ENCODE peak calls at places on chromosome 11, in eight cellular contexts. G is Panc1; K is upper lobe of right lung; S is esophagus squamous epithelium; Q is neural progenitor cell; A is neuronal stem cell; W is CD8-positive, alpha-beta T cell; U is testis. Y is an unnamed sample. For H3K27me3 and H3K4me1, the result is how much of the 10 kb centered on the place peaks cover.

GRCh38 chr11:35602160-35602793 is 16.0 kb upstream of the FJX1 start:
- DNase-seq in W (no peak), A (no peak), K (no peak), U (no peak), Q (no peak), G (no peak), S (no peak), Y (no peak)

GRCh38 chr11:20337526-20338154 is 25.9 kb upstream of the HTATIP2 start:
- DNase-seq in K (no peak), G (no peak), S (no peak), Q (peak), A (peak), U (peak), W (no peak), Y (no peak)

GRCh38 chr11:3074912-3075589 is 17.8 kb upstream of the CARS1 start:
- DNase-seq in W (no peak), U (no peak), S (no peak), Q (no peak), G (no peak), A (no peak), K (no peak), Y (no peak)

GRCh38 chr11:47373876-47374820 is 4.2 kb downstream of the SPI1 start:
- DNase-seq in W (peak), K (peak), G (peak), U (peak), Q (peak), A (peak), S (no peak), Y (peak)

GRCh38 chr11:57244911-57245310 is 7.9 kb upstream of the APLNR start:
- DNase-seq in G (no peak), A (no peak), S (no peak), U (no peak), Q (no peak), W (no peak), K (no peak), Y (no peak)

GRCh38 chr11:93614111-93614784 is 47.2 kb upstream of the CEP295 start:
- DNase-seq in W (no peak), K (no peak), A (no peak), G (no peak), Q (peak), S (no peak), U (no peak), Y (peak)

GRCh38 chr11:113389288-113389687 is 1.7 kb downstream of the ANKK1 start:
- DNase-seq in U (no peak), K (no peak), Q (peak), G (no peak), A (no peak), W (no peak), S (no peak), Y (no peak)

GRCh38 chr11:86698634-86699033 is 26.2 kb upstream of the ME3 start:
- DNase-seq in G (no peak), U (no peak), A (no peak), W (no peak), Q (peak), S (no peak), K (no peak), Y (no peak)

GRCh38 chr11:20407344-20407743 is 19.8 kb downstream of the PRMT3 start:
- DNase-seq in G (no peak), A (no peak), W (no peak), S (no peak), K (no peak), Q (no peak), U (no peak), Y (no peak)

GRCh38 chr11:25755918-25756584 is 575.9 kb upstream of the ANO3 start:
- DNase-seq in U (no peak), G (no peak), S (no peak), Q (no peak), K (no peak), W (no peak), A (no peak), Y (no peak)

GRCh38 chr11:80798189-80798588 is 1357.4 kb upstream of the TENM4 start:
- DNase-seq in S (no peak), K (no peak), U (no peak), G (no peak), Q (peak), A (no peak), W (no peak), Y (no peak)

GRCh38 chr11:76284161-76284560 is 77.9 kb upstream of the WNT11 start:
- DNase-seq in Q (peak), G (no peak), K (no peak), W (no peak), S (no peak), U (no peak), A (peak), Y (peak)

GRCh38 chr11:71425851-71426250 is 22.3 kb downstream of the DHCR7 start:
- DNase-seq in Q (no peak), U (no peak), A (no peak), G (no peak), S (no peak), K (peak), W (no peak), Y (no peak)

GRCh38 chr11:60753309-60753708 is 3.4 kb upstream of the MS4A15 start:
- DNase-seq in U (no peak), S (no peak), Q (no peak), G (no peak), W (no peak), K (no peak), A (no peak), Y (no peak)

GRCh38 chr11:12287009-12287373 is 90.4 kb upstream of the PARVA start:
- DNase-seq in U (no peak), S (no peak), G (peak), W (no peak), A (no peak), Q (no peak), K (no peak), Y (no peak)

GRCh38 chr11:73729594-73730206 is 31.2 kb downstream of the RAB6A start:
- DNase-seq in S (no peak), K (no peak), U (no peak), Q (peak), A (peak), W (no peak), G (no peak), Y (no peak)

GRCh38 chr11:34343153-34343552 is 14.7 kb downstream of the ABTB2 start:
- DNase-seq in U (no peak), Q (no peak), G (no peak), K (no peak), A (no peak), W (no peak), S (no peak), Y (no peak)

GRCh38 chr11:132448334-132448995 is 1078.0 kb downstream of the NTM start:
- DNase-seq in K (no peak), Q (no peak), G (no peak), S (no peak), W (no peak), A (no peak), U (no peak), Y (no peak)

GRCh38 chr11:47055534-47055933 is 119.0 kb downstream of the CSTPP1 start:
- DNase-seq in A (no peak), U (no peak), W (no peak), K (no peak), G (no peak), Q (no peak), S (no peak), Y (no peak)

GRCh38 chr11:57647960-57648776 is 1.5 kb downstream of the YPEL4 start:
- DNase-seq in U (no peak), G (no peak), W (no peak), S (no peak), K (peak), A (no peak), Q (no peak), Y (no peak)

GRCh38 chr11:126494831-126495230 is 139.3 kb downstream of the ST3GAL4 start:
- DNase-seq in K (peak), A (no peak), S (no peak), G (no peak), Q (no peak), U (no peak), W (no peak), Y (no peak)

GRCh38 chr11:120061036-120061760 is 76.7 kb downstream of the TRIM29 start:
- DNase-seq in S (no peak), U (no peak), G (no peak), W (no peak), A (no peak), Q (peak), K (no peak), Y (no peak)
- H3K27me3 ChIP-seq in S (under half), U (under half), G (under half), W (under half), A (under half), Q (under half), K (under half), Y (under half)

DNA sequence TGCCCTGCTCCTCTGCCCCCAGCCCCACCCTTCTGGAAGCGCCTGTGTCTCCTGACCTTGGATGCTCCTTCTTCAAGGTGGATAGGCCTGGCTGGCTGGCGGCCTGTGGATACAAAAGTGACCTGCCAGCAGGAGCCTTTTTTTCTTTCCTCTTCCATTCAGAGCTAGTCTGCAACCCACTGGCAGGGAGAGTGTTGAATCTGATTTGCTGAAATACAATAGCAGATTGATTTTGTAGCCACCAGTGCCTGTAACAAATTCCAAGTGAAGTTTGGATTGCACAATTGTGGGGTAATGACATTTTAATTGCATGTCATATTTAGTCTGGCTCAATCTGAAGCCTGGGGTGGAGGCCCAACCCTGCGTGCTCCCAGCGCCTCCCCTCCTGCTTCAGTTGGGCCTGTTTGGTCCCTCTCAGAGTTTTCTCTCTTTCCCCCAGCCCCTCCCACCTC is 97.2 kb downstream of the GRIK4 start:
- DNase-seq in S (no peak), U (no peak), A (no peak), K (no peak), G (no peak), W (no peak), Q (peak), Y (no peak)
- H3K4me1 ChIP-seq in S (under half), U (under half), A (under half), K (under half), G (under half), W (under half), Q (under half), Y (under half)

GRCh38 chr11:39432929-39433328 is 2026.5 kb downstream of the LRRC4C start:
- DNase-seq in K (no peak), W (no peak), U (no peak), G (no peak), A (no peak), Q (no peak), S (no peak), Y (no peak)

GRCh38 chr11:39435641-39436040 is 2023.8 kb downstream of the LRRC4C start:
- DNase-seq in W (no peak), A (no peak), S (no peak), U (no peak), K (no peak), G (no peak), Q (no peak), Y (no peak)
- H3K27me3 ChIP-seq in W (under half), A (under half), S (under half), U (under half), K (under half), G (under half), Q (under half), Y (under half)

GRCh38 chr11:68828155-68828931 is 13.4 kb downstream of the CPT1A start:
- DNase-seq in W (no peak), S (no peak), Q (no peak), K (no peak), G (no peak), A (no peak), U (peak), Y (no peak)

GRCh38 chr11:68826726-68827125 is 15.0 kb downstream of the CPT1A start:
- DNase-seq in W (no peak), A (no peak), G (no peak), S (no peak), Q (no peak), U (no peak), K (no peak), Y (no peak)

GRCh38 chr11:68831124-68831523 is 10.6 kb downstream of the CPT1A start:
- DNase-seq in W (no peak), G (no peak), Q (no peak), U (no peak), S (no peak), K (no peak), A (no peak), Y (no peak)

GRCh38 chr11:68827733-68828132 is 14.0 kb downstream of the CPT1A start:
- DNase-seq in G (no peak), W (no peak), A (no peak), K (no peak), Q (no peak), S (no peak), U (peak), Y (no peak)

GRCh38 chr11:68828957-68829356 is 12.8 kb downstream of the CPT1A start:
- DNase-seq in S (no peak), K (no peak), W (no peak), A (no peak), U (no peak), Q (no peak), G (no peak), Y (no peak)
- H3K4me1 ChIP-seq in S (under half), K (half or more), W (under half), A (under half), U (under half), Q (under half), G (under half), Y (under half)

DNA sequence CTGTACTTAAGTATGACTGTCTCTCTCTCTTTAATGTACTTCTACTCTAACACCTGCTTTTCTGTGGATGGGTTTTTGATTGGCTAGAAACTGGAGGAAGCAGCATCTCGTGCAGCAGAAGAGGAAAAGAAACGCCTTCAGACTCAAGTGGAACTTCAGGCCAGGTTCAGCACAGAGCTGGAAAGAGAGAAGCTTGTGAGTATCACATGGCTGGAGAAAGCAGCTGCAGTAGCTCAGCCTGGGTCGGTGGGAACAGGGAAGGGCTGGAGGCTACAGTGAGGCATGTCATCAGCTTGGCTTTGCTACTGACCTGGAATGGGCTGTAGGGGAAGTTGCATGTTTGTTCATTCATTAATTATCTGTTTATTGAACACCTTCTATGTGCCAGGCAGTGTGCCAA is 74.2 kb downstream of the SWAP70 start:
- DNase-seq in W (no peak), K (no peak), G (no peak), S (no peak), Q (no peak), A (no peak), U (no peak), Y (no peak)
- H3K27me3 ChIP-seq in W (under half), K (under half), G (under half), S (under half), Q (under half), A (under half), U (under half), Y (under half)

DNA sequence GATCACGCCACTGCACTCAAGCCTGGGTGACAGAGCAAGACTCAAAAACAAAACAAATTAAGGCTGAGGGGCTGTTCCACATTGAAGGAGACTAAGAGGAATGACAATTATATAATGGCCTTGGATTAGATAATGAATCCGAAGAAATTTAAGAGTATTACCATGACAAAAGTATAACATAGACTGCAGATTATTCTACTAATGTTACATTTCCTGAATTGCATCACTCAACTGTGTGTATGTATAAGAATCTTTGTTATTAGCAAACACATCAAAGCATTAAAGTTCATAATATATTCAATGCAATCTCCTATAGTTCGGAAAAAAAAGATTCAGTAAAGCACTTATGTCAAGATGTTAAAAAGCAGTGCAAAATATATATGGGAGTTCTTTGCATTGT is 27.5 kb downstream of the CSTF3 start:
- DNase-seq in K (no peak), A (no peak), G (no peak), U (no peak), Q (no peak), W (no peak), S (no peak), Y (no peak)
- H3K4me1 ChIP-seq in K (under half), A (under half), G (under half), U (under half), Q (under half), W (under half), S (under half), Y (under half)

DNA sequence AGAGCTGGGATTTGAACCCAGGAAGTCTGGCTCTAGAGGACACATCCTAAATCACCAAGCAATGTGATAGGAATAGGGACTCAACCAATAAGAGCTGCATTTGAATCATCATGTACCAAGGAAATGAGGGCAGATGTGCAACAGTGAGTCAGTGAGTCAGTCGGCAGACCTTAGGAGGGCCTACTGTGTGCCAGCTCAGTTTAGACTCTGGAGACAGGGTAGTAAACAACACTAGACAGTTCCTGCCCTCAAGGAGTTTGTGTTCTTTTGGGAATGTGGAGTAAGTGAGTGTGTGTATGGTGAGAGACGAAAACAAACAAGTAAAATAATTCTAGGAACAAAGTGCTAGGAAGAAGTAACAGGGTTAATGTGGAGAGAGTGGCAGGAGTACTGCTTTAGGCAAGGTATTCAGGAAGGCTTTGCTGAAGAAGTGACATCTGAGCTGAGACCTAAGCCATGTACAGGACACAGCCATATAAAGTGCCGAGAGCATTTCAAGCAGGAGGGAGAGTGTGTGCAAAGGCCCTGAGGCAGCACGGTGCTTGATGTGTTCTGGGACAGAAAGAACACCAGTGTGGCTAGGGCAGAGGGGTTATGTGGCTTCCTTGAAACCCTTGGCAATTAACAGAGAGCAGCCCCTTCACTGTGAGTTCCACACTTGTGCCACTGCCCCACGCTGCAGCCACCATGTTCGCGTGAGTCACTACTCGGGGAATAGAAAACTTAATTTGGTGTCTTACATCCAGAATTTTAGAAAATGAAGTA is 11.4 kb downstream of the IL10RA start:
- DNase-seq in K (no peak), W (no peak), A (no peak), Q (no peak), G (no peak), S (no peak), U (no peak), Y (no peak)
- H3K27me3 ChIP-seq in K (under half), W (under half), A (under half), Q (under half), G (under half), S (under half), U (under half), Y (under half)

Y was measured in CD8-positive, alpha-beta memory T cell.